ENCODE peak calls at places on chromosomes 3 and 15, in five cellular contexts. G is HCT116, W is GM12878, B is K562, S is SK-N-SH. U is an unnamed sample.

GRCh38 chr3:108130705-108131104 is 39.9 kb upstream of the CD47 start:
- DNase-seq in B (no peak), G (no peak), W (no peak), S (no peak), U (no peak)

GRCh38 chr3:196174652-196175051 is 36.5 kb downstream of the ZDHHC19 start:
- DNase-seq in B (no peak), S (no peak), W (no peak), G (no peak), U (no peak)

GRCh38 chr3:188310270-188310710 is 156.3 kb downstream of the LPP start:
- DNase-seq in S (no peak), W (no peak), G (no peak), B (no peak), U (no peak)

GRCh38 chr3:120093923-120094775 is at the start of gene GSK3B:
- DNase-seq in W (no peak), B (peak; percentile 75), S (peak; percentile 90), G (peak; percentile 99), U (peak; percentile 48)

GRCh38 chr3:188584958-188585689 is 431.2 kb downstream of the LPP start:
- DNase-seq in B (no peak), W (no peak), S (no peak), G (no peak), U (no peak)

GRCh38 chr3:65479967-65480366 is 558.8 kb downstream of the MAGI1 start:
- DNase-seq in S (no peak), G (no peak), W (no peak), B (no peak), U (no peak)

GRCh38 chr3:8536106-8537052 is 34.8 kb downstream of the LMCD1 start:
- DNase-seq in W (no peak), G (no peak), S (no peak), B (no peak), U (no peak)

GRCh38 chr15:51223771-51224229 is 114.6 kb downstream of the CYP19A1 start:
- DNase-seq in W (no peak), G (peak; percentile 65), B (no peak), S (no peak), U (no peak)

GRCh38 chr15:48560321-48561051 is 85.0 kb downstream of the FBN1 start:
- DNase-seq in G (no peak), S (no peak), W (peak; percentile 60), B (no peak), U (no peak)

GRCh38 chr3:72155391-72156064 is 370.6 kb upstream of the PROK2 start:
- DNase-seq in S (peak; percentile 38), W (no peak), G (no peak), B (peak; percentile 59), U (peak; percentile 81)

GRCh38 chr15:73156431-73157191 is 104.3 kb downstream of the NEO1 start:
- DNase-seq in W (no peak), G (no peak), S (no peak), B (no peak), U (no peak)

GRCh38 chr3:174101244-174101643 is 703.7 kb downstream of the NLGN1 start:
- DNase-seq in W (peak; percentile 15), G (no peak), B (no peak), S (no peak), U (no peak)

GRCh38 chr3:155791190-155791589 is 14.9 kb downstream of the C3orf33 start:
- DNase-seq in W (no peak), B (no peak), G (no peak), S (no peak), U (no peak)

GRCh38 chr15:76062282-76062681 is 2.5 kb downstream of the TMEM266 start:
- DNase-seq in W (no peak), G (no peak), S (no peak), B (no peak), U (no peak)

GRCh38 chr3:134347516-134347915 is 26.7 kb downstream of the AMOTL2 start:
- DNase-seq in G (no peak), S (no peak), W (no peak), B (no peak), U (no peak)

GRCh38 chr3:141544697-141545096 is 57.9 kb downstream of the RASA2 start:
- DNase-seq in G (no peak), S (no peak), B (no peak), W (no peak), U (no peak)

GRCh38 chr3:17372811-17373210 is 369.6 kb downstream of the TBC1D5 start:
- DNase-seq in G (no peak), W (no peak), B (no peak), S (no peak), U (peak; percentile 3)

GRCh38 chr3:177041021-177041729 is 156.1 kb downstream of the TBL1XR1 start:
- DNase-seq in B (no peak), S (no peak), G (no peak), W (no peak), U (no peak)

GRCh38 chr3:187742351-187743171 is 2.7 kb downstream of the BCL6 start:
- DNase-seq in G (no peak), W (no peak), B (no peak), S (no peak), U (no peak)

GRCh38 chr15:93372209-93372910 is 283.3 kb upstream of the RGMA start:
- DNase-seq in G (no peak), B (no peak), S (no peak), W (no peak), U (no peak)

DNA sequence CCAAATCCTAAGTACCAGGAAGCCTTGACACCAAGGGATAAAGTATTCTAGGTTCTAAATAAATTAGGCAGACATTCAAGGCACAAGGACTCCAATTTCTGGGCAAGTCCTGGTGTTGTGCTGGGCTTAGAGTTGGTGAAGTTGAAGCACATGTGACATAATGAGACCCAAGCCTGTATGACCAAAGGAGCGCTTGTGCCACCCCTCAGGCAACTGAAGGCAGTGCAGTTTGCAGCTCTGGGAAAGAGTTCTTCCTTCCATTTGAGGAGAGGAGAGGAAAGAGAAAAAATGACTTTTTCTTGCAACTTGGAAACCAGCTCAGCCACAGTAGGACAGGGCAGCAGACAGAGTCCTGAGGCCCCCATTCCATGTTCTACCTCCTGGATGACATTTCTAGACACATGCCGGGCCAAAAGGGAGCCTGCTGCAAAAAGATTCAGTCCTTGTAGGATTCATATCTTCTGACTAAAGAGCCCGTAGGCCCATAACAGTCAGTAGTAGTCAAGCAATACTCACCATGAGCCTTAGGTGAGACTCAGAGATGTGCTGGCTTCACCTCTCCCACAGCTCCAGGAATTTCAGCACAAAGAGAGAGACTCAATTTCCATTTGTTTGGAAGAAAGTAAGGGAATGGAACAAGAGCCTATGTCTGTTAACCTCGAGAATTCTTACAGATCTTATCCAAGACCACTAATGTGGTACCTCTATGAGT is 588.8 kb upstream of the BCHE start:
- DNase-seq in S (no peak), W (no peak), B (no peak), G (no peak), U (peak; percentile 1)
- TF ChIP-seq ZBTB33 in S (no peak), W (no peak), B (no peak), G (no peak), U (no peak)

DNA sequence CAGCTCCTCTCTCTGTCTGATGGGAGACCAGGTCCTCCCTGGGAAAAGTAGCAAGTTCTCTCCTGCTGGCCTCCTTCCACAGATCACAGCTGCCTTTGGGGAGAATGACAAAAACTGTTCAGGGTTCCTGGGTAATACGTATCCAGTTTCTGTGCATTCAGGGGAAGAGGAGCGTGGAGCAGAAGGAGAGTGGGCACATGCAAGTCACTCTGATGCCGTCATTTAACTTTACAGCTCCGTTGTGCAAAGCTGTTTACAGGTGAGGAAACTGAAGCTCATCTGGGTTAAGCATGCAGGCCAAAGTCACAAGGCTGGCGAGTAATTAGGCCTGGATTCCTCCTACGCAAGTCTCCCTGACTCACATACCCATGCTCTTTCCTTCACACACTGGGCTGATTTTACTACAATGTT is 7.5 kb upstream of the TM4SF1 start:
- DNase-seq in B (no peak), W (no peak), S (no peak), G (no peak), U (peak; percentile 78)
- TF ChIP-seq ZBTB33 in B (no peak), W (no peak), S (no peak), G (no peak), U (no peak)

GRCh38 chr15:52760562-52760961 is 29.6 kb downstream of the ONECUT1 start:
- DNase-seq in G (no peak), W (no peak), S (no peak), B (no peak), U (no peak)
- TF ChIP-seq ZBTB33 in G (no peak), W (no peak), S (no peak), B (no peak), U (no peak)

GRCh38 chr3:170488802-170489201 is 70.1 kb downstream of the CLDN11 start:
- DNase-seq in B (no peak), S (no peak), G (no peak), W (no peak), U (peak; percentile 89)
- TF ChIP-seq ZBTB33 in B (no peak), S (no peak), G (no peak), W (no peak), U (no peak)

GRCh38 chr3:20066079-20066478 is 25.8 kb downstream of the KAT2B start:
- DNase-seq in W (no peak), G (no peak), B (no peak), S (no peak), U (no peak)

GRCh38 chr3:20069178-20069532 is 28.9 kb downstream of the KAT2B start:
- DNase-seq in G (no peak), B (no peak), W (no peak), S (no peak), U (no peak)

GRCh38 chr3:20068512-20069177 is 28.4 kb downstream of the KAT2B start:
- DNase-seq in W (no peak), S (no peak), B (no peak), G (no peak), U (no peak)

GRCh38 chr3:20064796-20065564 is 24.7 kb downstream of the KAT2B start:
- DNase-seq in G (no peak), W (no peak), B (no peak), S (no peak), U (no peak)

DNA sequence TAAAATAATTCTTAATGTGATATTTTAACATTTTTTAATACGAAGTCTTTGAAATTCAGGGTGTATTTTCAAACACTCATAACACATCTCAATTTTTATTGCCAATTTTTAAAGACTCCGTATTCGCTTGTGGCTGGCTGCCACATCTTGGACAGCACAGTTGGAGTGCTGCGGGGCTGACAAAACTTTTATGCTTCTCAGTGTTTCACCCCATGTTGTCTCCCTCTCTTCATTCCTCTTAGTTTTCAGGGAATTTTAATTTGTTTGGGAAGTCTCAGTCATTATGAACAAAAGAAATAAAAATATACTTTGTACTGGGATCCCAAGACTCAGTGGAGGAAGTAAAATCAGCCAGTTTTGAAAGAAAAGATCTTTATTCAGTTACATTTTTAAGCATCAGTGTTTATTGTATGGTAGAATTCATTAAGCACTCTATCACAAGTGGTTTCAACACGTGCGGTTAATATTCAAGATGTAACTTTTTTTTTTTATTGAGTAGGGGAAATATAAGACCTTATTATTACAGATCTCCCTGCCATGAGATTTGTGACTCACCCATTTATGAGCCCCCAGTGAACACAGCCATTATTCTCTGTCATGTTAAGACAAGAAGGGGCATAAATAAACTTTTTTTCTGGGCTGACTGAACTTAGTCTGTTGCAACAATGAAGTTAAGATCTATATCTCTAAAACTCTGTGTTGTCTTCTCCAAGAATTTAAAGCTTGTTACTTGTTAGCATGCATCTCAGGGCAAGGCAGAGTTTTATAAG is 26.8 kb downstream of the KAT2B start:
- DNase-seq in B (no peak), G (no peak), S (no peak), W (no peak), U (no peak)
- TF ChIP-seq ZBTB33 in B (no peak), G (no peak), S (no peak), W (no peak), U (no peak)